ENCODE peak calls at places on chromosomes 1 and 21, in four cellular contexts. B, D, T and E are unnamed samples.

GRCh38 chr21:42560517-42561179 is 47.0 kb downstream of the SLC37A1 start:
- DNase-seq in T (peak), B (no peak), D (no peak), E (no peak)

GRCh38 chr1:32199717-32200072 is 700 bp upstream of the CCDC28B start:
- DNase-seq in T (peak), B (no peak), D (peak), E (no peak)

GRCh38 chr1:3005771-3006170 is 15.5 kb upstream of the ACTRT2 start:
- DNase-seq in B (no peak), D (no peak), T (peak), E (no peak)

GRCh38 chr21:42850866-42851391 is 28.4 kb downstream of the WDR4 start:
- DNase-seq in B (no peak), D (no peak), T (no peak), E (no peak)

GRCh38 chr1:151157067-151157531 is 650 bp downstream of the TNFAIP8L2 start:
- DNase-seq in T (no peak), D (no peak), B (peak), E (no peak)

GRCh38 chr21:46477765-46478164 is 19.1 kb downstream of the DIP2A start:
- DNase-seq in T (no peak), B (no peak), D (no peak), E (no peak)

GRCh38 chr1:207076181-207076949 is 12.3 kb upstream of the C4BPB start:
- DNase-seq in T (no peak), D (no peak), B (no peak), E (no peak)

GRCh38 chr1:18037651-18038050 is 69.9 kb upstream of the IGSF21 start:
- DNase-seq in B (no peak), D (no peak), T (no peak), E (no peak)

GRCh38 chr1:160308451-160309182 is 23.7 kb upstream of the PEX19 start:
- DNase-seq in D (no peak), T (no peak), B (no peak), E (no peak)

GRCh38 chr21:26449161-26449560 is 123.9 kb downstream of the CYYR1 start:
- DNase-seq in B (no peak), T (no peak), D (no peak), E (no peak)

GRCh38 chr1:151399890-151400235 is 490 bp downstream of the PSMB4 start:
- DNase-seq in B (no peak), T (no peak), D (no peak), E (peak)